ENCODE peak calls at places on chromosome 5, in six cellular contexts. C is GM23338, J is T-helper 2 cell, T is neural crest cell, Q is kidney tubule cell, V is GM10248. S is an unnamed sample.

GRCh38 chr5:395156-395920 is 47.6 kb upstream of the EXOC3 start:
- DNase-seq in Q (peak; percentile 54), C (no peak), V (no peak), T (no peak), J (no peak), S (no peak)

GRCh38 chr5:134464988-134465855 is 53.5 kb upstream of the CDKN2AIPNL start:
- DNase-seq in C (no peak), J (no peak), Q (no peak), V (no peak), T (no peak), S (no peak)

GRCh38 chr5:56148453-56148971 is 84.6 kb downstream of the ANKRD55 start:
- DNase-seq in Q (no peak), C (no peak), J (peak; percentile 98), T (no peak), V (peak; percentile 67), S (no peak)

GRCh38 chr5:78339591-78340450 is 20.6 kb upstream of the SCAMP1 start:
- DNase-seq in J (no peak), V (no peak), T (no peak), Q (no peak), C (no peak), S (no peak)

GRCh38 chr5:75007537-75007847 is 44.9 kb downstream of the GCNT4 start:
- DNase-seq in V (no peak), Q (no peak), C (peak; percentile 22), T (no peak), J (no peak), S (peak; percentile 44)

GRCh38 chr5:110088676-110089436 is 399.1 kb downstream of the MAN2A1 start:
- DNase-seq in Q (no peak), J (no peak), V (no peak), T (no peak), C (no peak), S (no peak)

GRCh38 chr5:148711843-148712454 is 57.6 kb upstream of the HTR4 start:
- DNase-seq in V (no peak), T (no peak), C (no peak), Q (no peak), J (no peak), S (no peak)

GRCh38 chr5:68033961-68034581 is 181.5 kb upstream of the PIK3R1 start:
- DNase-seq in J (no peak), T (no peak), Q (peak; percentile 21), C (no peak), V (no peak), S (no peak)

GRCh38 chr5:38922199-38922598 is 76.4 kb downstream of the OSMR start:
- DNase-seq in J (peak; percentile 51), V (peak; percentile 67), C (peak; percentile 76), T (peak; percentile 55), Q (peak; percentile 61), S (peak; percentile 69)

GRCh38 chr5:122907238-122907637 is 61.8 kb downstream of the SNX24 start:
- DNase-seq in T (no peak), J (no peak), V (no peak), Q (peak; percentile 54), C (peak; percentile 49), S (peak; percentile 40)

GRCh38 chr5:55570026-55570425 is 35.3 kb upstream of the PLPP1 start:
- DNase-seq in C (peak; percentile 30), J (no peak), T (no peak), V (no peak), Q (peak; percentile 3), S (no peak)

GRCh38 chr5:111635151-111635945 is 121.6 kb downstream of the NREP start:
- DNase-seq in V (no peak), Q (no peak), J (no peak), T (no peak), C (no peak), S (no peak)

GRCh38 chr5:142770650-142771609 is 753 bp downstream of the ARHGAP26 start:
- DNase-seq in T (peak; percentile 35), Q (peak; percentile 71), V (peak; percentile 40), J (peak; percentile 77), C (peak; percentile 81), S (peak; percentile 22)

GRCh38 chr5:2239237-2239910 is 356.6 kb upstream of the IRX4 start:
- DNase-seq in T (no peak), V (no peak), J (no peak), Q (no peak), C (no peak), S (no peak)

GRCh38 chr5:147507480-147508126 is 2.3 kb downstream of the DPYSL3 start:
- DNase-seq in V (no peak), J (no peak), T (no peak), C (no peak), Q (no peak), S (no peak)

GRCh38 chr5:55377810-55378209 is 70.0 kb downstream of the MTREX start:
- DNase-seq in V (no peak), C (no peak), T (no peak), Q (peak; percentile 66), J (no peak), S (no peak)

GRCh38 chr5:139650689-139651501 is 2.7 kb downstream of the CXXC5 start:
- DNase-seq in J (no peak), V (no peak), C (peak; percentile 81), T (no peak), Q (peak; percentile 65), S (no peak)

GRCh38 chr5:135729582-135729879 is 104.9 kb upstream of the SLC25A48 start:
- DNase-seq in V (no peak), T (no peak), J (no peak), Q (peak; percentile 30), C (peak; percentile 57), S (peak; percentile 60)

GRCh38 chr5:138981606-138982005 is 106.5 kb upstream of the LRRTM2 start:
- DNase-seq in J (peak; percentile 77), C (no peak), T (no peak), Q (peak; percentile 28), V (no peak), S (no peak)

GRCh38 chr5:9370256-9370655 is 175.6 kb downstream of the SEMA5A start:
- DNase-seq in Q (peak; percentile 36), C (no peak), J (no peak), T (no peak), V (no peak), S (no peak)

GRCh38 chr5:176549871-176550270 is 729 bp downstream of the CDHR2 start:
- DNase-seq in Q (no peak), V (no peak), T (no peak), C (no peak), J (no peak), S (no peak)

GRCh38 chr5:59660737-59661136 is 232.8 kb downstream of the PDE4D start:
- DNase-seq in C (peak; percentile 38), T (no peak), Q (peak; percentile 47), V (peak; percentile 20), J (no peak), S (no peak)

GRCh38 chr5:17189381-17190036 is 27.9 kb upstream of the BASP1 start:
- DNase-seq in V (peak; percentile 57), C (peak; percentile 95), T (peak; percentile 93), J (peak; percentile 55), Q (peak; percentile 76), S (peak; percentile 90)

GRCh38 chr5:102711525-102712240 is 43.4 kb upstream of the PAM start:
- DNase-seq in J (no peak), Q (no peak), T (no peak), V (no peak), C (no peak), S (peak; percentile 7)

GRCh38 chr5:66247176-66247960 is 103.3 kb downstream of the SREK1 start:
- DNase-seq in C (no peak), J (no peak), T (no peak), V (no peak), Q (peak; percentile 65), S (no peak)

GRCh38 chr5:170070556-170071412 is 34.9 kb upstream of the FOXI1 start:
- DNase-seq in C (peak; percentile 81), T (peak; percentile 67), Q (peak; percentile 36), J (peak; percentile 4), V (no peak), S (peak; percentile 12)

GRCh38 chr5:55821731-55822512 is 29.2 kb upstream of the IL31RA start:
- DNase-seq in T (peak; percentile 8), J (peak; percentile 11), Q (peak; percentile 5), V (peak; percentile 13), C (peak; percentile 62), S (no peak)

GRCh38 chr5:123802298-123802951 is 290.4 kb downstream of the CSNK1G3 start:
- DNase-seq in T (no peak), V (no peak), Q (no peak), C (peak; percentile 10), J (no peak), S (no peak)

GRCh38 chr5:169429044-169429443 is 128.1 kb upstream of the SLIT3 start:
- DNase-seq in V (no peak), J (no peak), C (no peak), T (no peak), Q (peak; percentile 21), S (no peak)

GRCh38 chr5:923473-923873 is 30.8 kb downstream of the TRIP13 start:
- DNase-seq in V (peak; percentile 89), T (peak; percentile 87), C (peak; percentile 93), J (peak; percentile 76), Q (peak; percentile 73), S (peak; percentile 89)

GRCh38 chr5:50807661-50808060 is 141.2 kb downstream of the PARP8 start:
- DNase-seq in J (no peak), V (no peak), C (no peak), T (no peak), Q (peak; percentile 81), S (no peak)

GRCh38 chr5:141403387-141403786 is 809 bp downstream of the PCDHGA9 start:
- DNase-seq in J (no peak), C (no peak), Q (no peak), T (no peak), V (no peak), S (no peak)

GRCh38 chr5:17277907-17278306 is 60.5 kb downstream of the BASP1 start:
- DNase-seq in Q (no peak), C (no peak), J (no peak), T (no peak), V (peak; percentile 28), S (no peak)

S was measured in HAP-1.